ENCODE peak calls at places on chromosome 1, in six cellular contexts. One of them, this sample, is unnamed.

GRCh38 chr1:60374537-60374936 is 301.0 kb upstream of the C1orf87 start:
- DNase-seq in Daoy: no peak
- DNase-seq in colonic mucosa: no peak
- DNase-seq in kidney tubule cell: no peak
- DNase-seq in activated T-cell treated with anti-CD3 and anti-CD28 coated beads for 24 hours: no peak
- DNase-seq in NCI-H774: no peak
- DNase-seq in this sample: no peak

GRCh38 chr1:101050869-101051268 is 25.3 kb upstream of the DPH5 start:
- DNase-seq in Daoy: no peak
- DNase-seq in colonic mucosa: no peak
- DNase-seq in kidney tubule cell: no peak
- DNase-seq in activated T-cell treated with anti-CD3 and anti-CD28 coated beads for 24 hours: no peak
- DNase-seq in NCI-H774: no peak
- DNase-seq in this sample: no peak

GRCh38 chr1:41215623-41216022 is 26.5 kb downstream of the SCMH1 start:
- DNase-seq in Daoy: no peak
- DNase-seq in colonic mucosa: no peak
- DNase-seq in kidney tubule cell: no peak
- DNase-seq in activated T-cell treated with anti-CD3 and anti-CD28 coated beads for 24 hours: no peak
- DNase-seq in NCI-H774: no peak
- DNase-seq in this sample: no peak

GRCh38 chr1:93345633-93346471 is at the start of gene DR1:
- DNase-seq in Daoy: peak
- DNase-seq in colonic mucosa: peak
- DNase-seq in kidney tubule cell: peak
- DNase-seq in activated T-cell treated with anti-CD3 and anti-CD28 coated beads for 24 hours: peak
- DNase-seq in NCI-H774: peak
- DNase-seq in this sample: peak

GRCh38 chr1:168920456-168921094 is 185.9 kb upstream of the ATP1B1 start:
- DNase-seq in Daoy: peak
- DNase-seq in colonic mucosa: no peak
- DNase-seq in kidney tubule cell: peak
- DNase-seq in activated T-cell treated with anti-CD3 and anti-CD28 coated beads for 24 hours: no peak
- DNase-seq in NCI-H774: no peak
- DNase-seq in this sample: peak

GRCh38 chr1:204340137-204340536 is 19.6 kb downstream of the PLEKHA6 start:
- DNase-seq in Daoy: no peak
- DNase-seq in colonic mucosa: no peak
- DNase-seq in kidney tubule cell: no peak
- DNase-seq in activated T-cell treated with anti-CD3 and anti-CD28 coated beads for 24 hours: no peak
- DNase-seq in NCI-H774: peak
- DNase-seq in this sample: no peak

GRCh38 chr1:233299450-233299849 is 3.9 kb upstream of the PCNX2 start:
- DNase-seq in Daoy: no peak
- DNase-seq in colonic mucosa: no peak
- DNase-seq in kidney tubule cell: no peak
- DNase-seq in activated T-cell treated with anti-CD3 and anti-CD28 coated beads for 24 hours: no peak
- DNase-seq in NCI-H774: no peak
- DNase-seq in this sample: no peak

GRCh38 chr1:226990133-226990716 is 50.1 kb downstream of the COQ8A start:
- DNase-seq in Daoy: no peak
- DNase-seq in colonic mucosa: peak
- DNase-seq in kidney tubule cell: no peak
- DNase-seq in activated T-cell treated with anti-CD3 and anti-CD28 coated beads for 24 hours: peak
- DNase-seq in NCI-H774: no peak
- DNase-seq in this sample: no peak

GRCh38 chr1:92459871-92460320 is 26.8 kb downstream of the GFI1 start:
- DNase-seq in Daoy: no peak
- DNase-seq in colonic mucosa: no peak
- DNase-seq in kidney tubule cell: no peak
- DNase-seq in activated T-cell treated with anti-CD3 and anti-CD28 coated beads for 24 hours: no peak
- DNase-seq in NCI-H774: no peak
- DNase-seq in this sample: no peak

GRCh38 chr1:119659628-119660027 is 11.6 kb upstream of the ZNF697 start:
- DNase-seq in Daoy: no peak
- DNase-seq in colonic mucosa: peak
- DNase-seq in kidney tubule cell: no peak
- DNase-seq in activated T-cell treated with anti-CD3 and anti-CD28 coated beads for 24 hours: no peak
- DNase-seq in NCI-H774: no peak
- DNase-seq in this sample: no peak

GRCh38 chr1:181318022-181318857 is 165.1 kb upstream of the CACNA1E start:
- DNase-seq in Daoy: peak
- DNase-seq in colonic mucosa: no peak
- DNase-seq in kidney tubule cell: no peak
- DNase-seq in activated T-cell treated with anti-CD3 and anti-CD28 coated beads for 24 hours: no peak
- DNase-seq in NCI-H774: no peak
- DNase-seq in this sample: no peak

GRCh38 chr1:182141040-182141439 is 79.5 kb upstream of the ZNF648 start:
- DNase-seq in Daoy: no peak
- DNase-seq in colonic mucosa: no peak
- DNase-seq in kidney tubule cell: no peak
- DNase-seq in activated T-cell treated with anti-CD3 and anti-CD28 coated beads for 24 hours: no peak
- DNase-seq in NCI-H774: no peak
- DNase-seq in this sample: no peak

GRCh38 chr1:228101994-228102790 is 933 bp downstream of the C1orf35 start:
- DNase-seq in Daoy: peak
- DNase-seq in colonic mucosa: peak
- DNase-seq in kidney tubule cell: peak
- DNase-seq in activated T-cell treated with anti-CD3 and anti-CD28 coated beads for 24 hours: peak
- DNase-seq in NCI-H774: no peak
- DNase-seq in this sample: no peak

GRCh38 chr1:80047791-80048190 is 1041.3 kb upstream of the ADGRL4 start:
- DNase-seq in Daoy: no peak
- DNase-seq in colonic mucosa: no peak
- DNase-seq in kidney tubule cell: peak
- DNase-seq in activated T-cell treated with anti-CD3 and anti-CD28 coated beads for 24 hours: no peak
- DNase-seq in NCI-H774: no peak
- DNase-seq in this sample: peak

GRCh38 chr1:114554577-114554976 is 26.8 kb downstream of the BCAS2 start:
- DNase-seq in Daoy: no peak
- DNase-seq in colonic mucosa: no peak
- DNase-seq in kidney tubule cell: no peak
- DNase-seq in activated T-cell treated with anti-CD3 and anti-CD28 coated beads for 24 hours: no peak
- DNase-seq in NCI-H774: no peak
- DNase-seq in this sample: no peak

GRCh38 chr1:8086071-8086470 is 60.0 kb upstream of the ERRFI1 start:
- DNase-seq in Daoy: no peak
- DNase-seq in colonic mucosa: no peak
- DNase-seq in kidney tubule cell: no peak
- DNase-seq in activated T-cell treated with anti-CD3 and anti-CD28 coated beads for 24 hours: no peak
- DNase-seq in NCI-H774: no peak
- DNase-seq in this sample: no peak

GRCh38 chr1:169085911-169086310 is 20.6 kb upstream of the ATP1B1 start:
- DNase-seq in Daoy: no peak
- DNase-seq in colonic mucosa: no peak
- DNase-seq in kidney tubule cell: no peak
- DNase-seq in activated T-cell treated with anti-CD3 and anti-CD28 coated beads for 24 hours: no peak
- DNase-seq in NCI-H774: no peak
- DNase-seq in this sample: no peak

GRCh38 chr1:42692941-42693340 is 10.7 kb downstream of the YBX1 start:
- DNase-seq in Daoy: no peak
- DNase-seq in colonic mucosa: no peak
- DNase-seq in kidney tubule cell: no peak
- DNase-seq in activated T-cell treated with anti-CD3 and anti-CD28 coated beads for 24 hours: no peak
- DNase-seq in NCI-H774: no peak
- DNase-seq in this sample: no peak

GRCh38 chr1:106292130-106292529 is 764.3 kb upstream of the PRMT6 start:
- DNase-seq in Daoy: no peak
- DNase-seq in colonic mucosa: no peak
- DNase-seq in kidney tubule cell: no peak
- DNase-seq in activated T-cell treated with anti-CD3 and anti-CD28 coated beads for 24 hours: no peak
- DNase-seq in NCI-H774: no peak
- DNase-seq in this sample: no peak

This sample was measured in RCC 7860.